ENCODE peak calls at places on chromosome 1, in six cellular contexts. X is left ventricle myocardium superior; V is HuH-7.5; B is Jurkat, Clone E6-1; H is IMR-90; L is T follicular helper cell. S is an unnamed sample.

GRCh38 chr1:187226396-187226795 is 397.6 kb downstream of the PLA2G4A start:
- DNase-seq in X (no peak), V (no peak), B (no peak), H (peak), L (no peak), S (no peak)

GRCh38 chr1:38891753-38892152 is 10.4 kb upstream of the GJA9 start:
- DNase-seq in X (no peak), V (peak), B (no peak), H (peak), L (no peak), S (no peak)

GRCh38 chr1:226109829-226110248 is 47.3 kb downstream of the H3-3A start:
- DNase-seq in X (peak), V (peak), B (peak), H (peak), L (peak), S (peak)

GRCh38 chr1:190475394-190476250 is 2.0 kb downstream of the BRINP3 start:
- DNase-seq in X (no peak), V (no peak), B (no peak), H (peak), L (no peak), S (no peak)

GRCh38 chr1:56185493-56185892 is 393.9 kb downstream of the PLPP3 start:
- DNase-seq in X (no peak), V (no peak), B (no peak), H (peak), L (no peak), S (no peak)

GRCh38 chr1:220991959-220992704 is 112.9 kb downstream of the HLX start:
- DNase-seq in X (no peak), V (peak), B (no peak), H (peak), L (no peak), S (no peak)

GRCh38 chr1:59366352-59366751 is 69.5 kb downstream of the FGGY start:
- DNase-seq in X (no peak), V (no peak), B (no peak), H (peak), L (no peak), S (no peak)

GRCh38 chr1:234731371-234732085 is 121.5 kb upstream of the IRF2BP2 start:
- DNase-seq in X (peak), V (no peak), B (no peak), H (peak), L (peak), S (no peak)

GRCh38 chr1:160837558-160838205 is 25.0 kb downstream of the CD244 start:
- DNase-seq in X (peak), V (no peak), B (peak), H (no peak), L (peak), S (no peak)

GRCh38 chr1:162954824-162955223 is 93.8 kb upstream of the CCDC190 start:
- DNase-seq in X (no peak), V (no peak), B (no peak), H (peak), L (no peak), S (no peak)